ENCODE peak calls at places on chromosomes 12 and 14, in five cellular contexts. N is mesenchymal stem cell, I is K562, J is endothelial cell of umbilical vein, X is IMR-90. V is an unnamed sample.
A peak's percentile ranks its signal among the peaks of the same experiment; 100 is the strongest.

GRCh38 chr14:101835166-101835557 is 73.7 kb downstream of the PPP2R5C start:
- DNase-seq in N (no peak), I (no peak), J (no peak), X (peak; percentile 34), V (no peak)

GRCh38 chr12:91180577-91180976 is 2.0 kb downstream of the DCN start:
- DNase-seq in N (no peak), I (no peak), J (peak; percentile 41), X (peak; percentile 78), V (peak; percentile 74)

GRCh38 chr12:127306604-127307215 is 960.3 kb upstream of the TMEM132C start:
- DNase-seq in N (no peak), I (no peak), J (no peak), X (no peak), V (no peak)

GRCh38 chr14:77561881-77562280 is 54.6 kb downstream of the SPTLC2 start:
- DNase-seq in N (no peak), I (no peak), J (no peak), X (no peak), V (no peak)

GRCh38 chr14:20278414-20278813 is 27.3 kb downstream of the TTC5 start:
- DNase-seq in N (peak; percentile 16), I (peak; percentile 16), J (peak; percentile 21), X (peak; percentile 23), V (no peak)

GRCh38 chr12:111193977-111194702 is 174.8 kb downstream of the PHETA1 start:
- DNase-seq in N (no peak), I (no peak), J (no peak), X (no peak), V (no peak)

GRCh38 chr12:111444706-111445310 is 39.1 kb downstream of the SH2B3 start:
- DNase-seq in N (peak; percentile 92), I (no peak), J (no peak), X (no peak), V (peak; percentile 71)

GRCh38 chr14:91348861-91349465 is 68.7 kb downstream of the CCDC88C start:
- DNase-seq in N (no peak), I (no peak), J (no peak), X (no peak), V (no peak)

GRCh38 chr12:132276066-132276719 is 53.2 kb downstream of the GALNT9 start:
- DNase-seq in N (no peak), I (no peak), J (no peak), X (no peak), V (no peak)

GRCh38 chr14:76761198-76761848 is at the start of gene VASH1:
- DNase-seq in N (peak; percentile 78), I (peak; percentile 59), J (peak; percentile 75), X (peak; percentile 76), V (no peak)

GRCh38 chr12:122799635-122800243 is 25.4 kb downstream of the CCDC62 start:
- DNase-seq in N (no peak), I (no peak), J (no peak), X (no peak), V (no peak)

GRCh38 chr12:112159146-112159541 is 33.8 kb downstream of the TRAFD1 start:
- DNase-seq in N (no peak), I (no peak), J (no peak), X (no peak), V (no peak)

GRCh38 chr14:61385002-61385685 is 63.8 kb downstream of the PRKCH start:
- DNase-seq in N (no peak), I (no peak), J (no peak), X (no peak), V (no peak)

GRCh38 chr12:1656894-1657293 is 27.9 kb downstream of the WNT5B start:
- DNase-seq in N (no peak), I (no peak), J (no peak), X (no peak), V (no peak)

GRCh38 chr12:57632898-57633825 is at the start of gene B4GALNT1:
- DNase-seq in N (peak; percentile 64), I (peak; percentile 82), J (peak; percentile 61), X (peak; percentile 45), V (peak; percentile 88)

GRCh38 chr12:102562836-102563425 is 82.6 kb upstream of the IGF1 start:
- DNase-seq in N (peak; percentile 29), I (no peak), J (no peak), X (no peak), V (no peak)

GRCh38 chr12:132404956-132405741 is 75.8 kb upstream of the GALNT9 start:
- DNase-seq in N (no peak), I (no peak), J (no peak), X (no peak), V (no peak)

GRCh38 chr12:82838827-82839226 is 152.1 kb downstream of the TMTC2 start:
- DNase-seq in N (no peak), I (no peak), J (no peak), X (no peak), V (no peak)

GRCh38 chr12:53223391-53224267 is 8.4 kb downstream of the RARG start:
- DNase-seq in N (peak; percentile 69), I (no peak), J (peak; percentile 46), X (peak; percentile 60), V (no peak)

GRCh38 chr14:28502517-28502916 is 264.1 kb upstream of the FOXG1 start:
- DNase-seq in N (no peak), I (no peak), J (no peak), X (no peak), V (no peak)

GRCh38 chr14:88426271-88426670 is 40.8 kb downstream of the SPATA7 start:
- DNase-seq in N (peak; percentile 35), I (no peak), J (no peak), X (peak; percentile 74), V (no peak)

GRCh38 chr14:20799444-20799843 is 3.2 kb downstream of the RNASE1 start:
- DNase-seq in N (no peak), I (no peak), J (peak; percentile 64), X (no peak), V (no peak)

GRCh38 chr14:22976620-22977433 is 5.5 kb downstream of the AJUBA start:
- DNase-seq in N (peak; percentile 64), I (peak; percentile 43), J (peak; percentile 62), X (peak; percentile 63), V (peak; percentile 75)

GRCh38 chr12:104669851-104670337 is 213.1 kb downstream of the CHST11 start:
- DNase-seq in N (peak; percentile 63), I (no peak), J (no peak), X (peak; percentile 35), V (no peak)

GRCh38 chr14:105252552-105253328 is 4.4 kb downstream of the BTBD6 start:
- DNase-seq in N (no peak), I (no peak), J (no peak), X (no peak), V (no peak)

GRCh38 chr12:63064080-63064479 is 86.9 kb downstream of the AVPR1A start:
- DNase-seq in N (peak; percentile 14), I (no peak), J (peak; percentile 16), X (peak; percentile 46), V (no peak)

GRCh38 chr14:68730811-68731425 is 61.9 kb downstream of the ZFP36L1 start:
- DNase-seq in N (no peak), I (no peak), J (no peak), X (no peak), V (no peak)

GRCh38 chr12:88529531-88530488 is 50.5 kb downstream of the KITLG start:
- DNase-seq in N (no peak), I (no peak), J (peak; percentile 58), X (no peak), V (no peak)

GRCh38 chr14:35414365-35414764 is 9.8 kb upstream of the NFKBIA start:
- DNase-seq in N (no peak), I (no peak), J (peak; percentile 85), X (peak; percentile 49), V (no peak)

DNA sequence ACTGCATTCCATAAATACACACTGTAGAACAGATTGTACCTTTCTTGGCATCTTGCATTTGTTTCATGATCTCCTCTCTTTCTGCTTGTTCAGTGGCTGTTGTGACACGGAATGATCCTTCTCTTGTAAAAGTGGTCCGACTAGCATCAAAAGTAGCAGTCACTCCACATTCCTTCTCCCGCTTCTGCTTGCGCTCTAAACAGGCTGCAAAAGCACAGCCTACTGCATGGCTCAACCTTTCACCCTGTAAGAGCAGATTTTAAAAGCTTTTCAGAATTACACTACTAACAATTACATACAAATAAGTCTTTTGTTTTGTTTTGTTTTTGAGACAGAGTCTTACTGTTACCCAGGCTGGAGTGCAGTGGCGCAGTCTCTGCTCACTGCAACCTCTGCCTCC is 49.8 kb downstream of the PAPLN start:
- DNase-seq in N (no peak), I (no peak), J (no peak), X (no peak), V (no peak)
- H3K36me3 ChIP-seq in N (peaks cover 90% of the 10 kb centered on the region), I (peaks cover 42% of the 10 kb centered on the region), J (peaks cover 13% of the 10 kb centered on the region), X (peaks cover 23% of the 10 kb centered on the region), V (no peaks in the 10 kb centered on the region)

GRCh38 chr12:126191037-126191891 is 1126.0 kb downstream of the AACS start:
- DNase-seq in N (no peak), I (no peak), J (no peak), X (no peak), V (no peak)
- H2AFZ ChIP-seq in N (no peak overlapping the region), I (no peak overlapping the region), J (no peak overlapping the region), X (peak overlapping the region; percentile 21), V (no peak overlapping the region)

GRCh38 chr12:96234591-96235496 is 40.7 kb downstream of the ELK3 start:
- DNase-seq in N (no peak), I (no peak), J (no peak), X (no peak), V (no peak)

GRCh38 chr12:96237035-96237434 is 42.9 kb downstream of the ELK3 start:
- DNase-seq in N (no peak), I (no peak), J (no peak), X (no peak), V (no peak)

GRCh38 chr12:96237465-96238077 is 43.4 kb downstream of the ELK3 start:
- DNase-seq in N (peak; percentile 94), I (no peak), J (peak; percentile 96), X (peak; percentile 97), V (peak; percentile 48)

GRCh38 chr12:96235497-96235826 is 41.3 kb downstream of the ELK3 start:
- DNase-seq in N (no peak), I (no peak), J (no peak), X (no peak), V (no peak)

DNA sequence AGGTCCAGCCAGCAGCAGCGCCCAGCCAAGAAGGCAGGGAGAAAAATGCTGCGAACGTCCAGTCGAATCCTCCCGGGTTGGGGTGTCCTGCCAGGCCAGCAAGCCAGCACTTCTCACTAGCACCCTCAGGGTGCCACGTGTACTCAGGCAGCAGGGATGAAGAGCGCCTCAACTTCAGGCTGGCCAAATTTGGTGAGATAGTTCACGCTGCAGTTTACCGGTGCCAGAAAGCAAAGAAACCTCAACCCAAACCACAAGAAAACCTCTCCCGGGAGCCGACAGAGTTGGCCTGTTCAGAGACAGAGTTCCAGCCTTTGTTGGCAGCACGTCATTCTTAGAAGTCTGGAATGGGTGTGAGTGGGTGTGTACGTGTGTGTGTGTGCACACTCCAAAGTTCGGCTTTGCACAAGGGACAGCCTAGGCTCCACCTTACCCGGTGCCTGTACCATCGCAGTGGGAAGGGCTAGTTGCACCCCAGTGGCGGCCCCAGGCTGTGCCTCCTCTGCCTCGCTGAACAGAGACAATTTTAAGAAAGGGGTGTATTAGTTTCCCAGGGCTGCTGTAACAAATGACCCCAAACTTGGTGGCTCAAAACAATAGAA is 42.1 kb downstream of the ELK3 start:
- DNase-seq in N (no peak), I (no peak), J (no peak), X (peak; percentile 51), V (no peak)
- H3K4me2 ChIP-seq in N (no peak overlapping the region), I (no peak overlapping the region), J (no peak overlapping the region), X (no peak overlapping the region), V (no peak overlapping the region)

DNA sequence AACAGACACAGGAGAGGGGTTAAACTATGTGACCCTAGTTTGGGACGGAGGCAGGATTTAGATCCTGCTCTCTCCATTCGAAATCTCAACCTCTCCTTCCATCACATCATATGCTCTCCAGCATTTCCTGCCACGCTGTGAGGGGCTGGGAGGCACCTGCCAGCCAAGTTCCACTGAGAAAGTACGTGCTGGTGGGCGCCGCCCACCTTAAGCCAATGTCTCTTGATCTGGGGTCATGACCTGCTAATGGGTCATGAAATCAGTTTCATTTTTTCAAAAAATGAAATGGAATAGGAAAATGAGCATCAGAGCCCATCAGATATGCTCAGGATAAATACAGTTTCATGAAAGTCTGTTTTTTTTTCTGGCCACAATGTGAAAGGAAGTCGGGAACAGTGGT is 7.2 kb downstream of the MCRS1 start:
- DNase-seq in N (no peak), I (no peak), J (no peak), X (no peak), V (no peak)
- H3K36me3 ChIP-seq in N (peaks cover 91% of the 10 kb centered on the region), I (peaks cover 88% of the 10 kb centered on the region), J (peaks cover 57% of the 10 kb centered on the region), X (peaks cover 62% of the 10 kb centered on the region), V (peaks cover 12% of the 10 kb centered on the region)